ENCODE peak calls at places on chromosomes 11 and 22, in nine cellular contexts. Q is neural progenitor cell, O is GM23338, B is mesendoderm, T is PC-3, V is DND-41, E is MM.1S, W is neuronal stem cell, F is A549. U is an unnamed sample. For H3K4me1, the result is how much of the 10 kb centered on the place peaks cover.

GRCh38 chr11:86775342-86775741 is 25.0 kb upstream of the PRSS23 start:
- DNase-seq in E (no peak), W (no peak), V (no peak), T (no peak), O (no peak), B (no peak), F (no peak), Q (no peak), U (no peak)

GRCh38 chr11:74739546-74740270 is 8.5 kb upstream of the CHRDL2 start:
- DNase-seq in E (peak), V (peak), F (peak), B (peak), Q (peak), O (peak), T (peak), W (no peak), U (no peak)

GRCh38 chr11:126543691-126544090 is 188.2 kb downstream of the ST3GAL4 start:
- DNase-seq in Q (no peak), T (no peak), B (no peak), W (no peak), O (no peak), F (no peak), V (no peak), E (no peak), U (no peak)

GRCh38 chr11:6402561-6402981 is 12.3 kb downstream of the SMPD1 start:
- DNase-seq in W (no peak), F (no peak), V (peak), E (peak), O (no peak), B (no peak), Q (no peak), T (no peak), U (no peak)

GRCh38 chr11:926341-926916 is 759 bp downstream of the AP2A2 start:
- DNase-seq in W (no peak), E (no peak), F (peak), B (peak), O (no peak), V (no peak), Q (peak), T (peak), U (no peak)

GRCh38 chr11:13098890-13099289 is 89.8 kb downstream of the RASSF10 start:
- DNase-seq in O (peak), T (no peak), Q (no peak), E (no peak), F (no peak), B (no peak), V (no peak), W (no peak), U (no peak)

GRCh38 chr11:45171550-45171949 is 25.1 kb downstream of the PRDM11 start:
- DNase-seq in T (no peak), B (no peak), V (no peak), F (no peak), W (no peak), Q (no peak), E (no peak), O (no peak), U (no peak)

GRCh38 chr11:120932305-120932905 is 91.5 kb upstream of the TBCEL start:
- DNase-seq in F (no peak), V (no peak), E (no peak), T (no peak), O (no peak), Q (peak), B (peak), W (no peak), U (no peak)

DNA sequence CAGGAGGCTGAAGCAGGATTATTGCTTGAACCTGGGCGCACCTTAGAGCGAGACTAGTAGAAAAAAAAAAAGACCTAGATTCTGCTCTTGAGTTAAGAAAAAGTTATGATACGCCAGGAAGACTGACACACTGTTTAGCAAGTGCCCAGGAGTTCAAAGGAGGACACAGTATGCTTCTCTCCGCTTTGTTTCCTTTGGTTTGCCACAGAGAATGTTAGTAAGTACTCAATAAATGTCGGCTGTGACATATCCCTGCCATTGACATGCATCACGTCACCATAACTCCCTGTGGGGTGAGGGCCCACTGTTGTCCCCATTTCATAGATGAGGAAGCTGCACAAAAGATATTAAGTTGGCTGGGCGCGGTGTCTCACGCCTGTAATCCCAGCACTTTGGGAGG is 7.1 kb downstream of the SPTBN2 start:
- DNase-seq in B (no peak), O (no peak), T (no peak), V (no peak), W (no peak), Q (no peak), F (no peak), E (no peak), U (no peak)
- H3K4me2 ChIP-seq in B (no peak), O (no peak), T (no peak), V (no peak), W (no peak), Q (no peak), F (no peak), E (no peak), U (no peak)

DNA sequence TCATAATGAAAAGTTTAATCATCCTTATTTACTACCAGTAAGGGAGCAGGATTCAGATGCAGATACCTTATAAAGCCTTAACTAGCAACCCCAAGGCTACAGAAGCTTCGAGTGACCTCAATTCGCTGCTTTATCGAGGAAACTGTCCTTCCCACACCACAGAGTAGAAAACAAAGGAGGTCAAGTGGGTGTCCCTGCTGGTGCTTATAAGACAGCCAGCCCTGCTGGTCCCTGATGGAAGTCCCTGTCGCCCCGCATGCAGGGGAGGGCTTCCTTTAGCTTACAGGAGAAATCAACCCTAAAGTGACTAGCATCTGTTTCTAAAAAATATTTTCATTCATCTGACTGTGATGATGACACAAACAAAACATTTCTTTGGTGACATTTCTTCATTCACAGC is 7.3 kb downstream of the MN1 start:
- DNase-seq in O (peak), T (no peak), Q (peak), W (no peak), F (no peak), E (no peak), V (no peak), B (peak), U (no peak)
- H3K4me1 ChIP-seq in O (half or more), T (under half), Q (half or more), W (under half), F (under half), E (under half), V (under half), B (under half), U (under half)

DNA sequence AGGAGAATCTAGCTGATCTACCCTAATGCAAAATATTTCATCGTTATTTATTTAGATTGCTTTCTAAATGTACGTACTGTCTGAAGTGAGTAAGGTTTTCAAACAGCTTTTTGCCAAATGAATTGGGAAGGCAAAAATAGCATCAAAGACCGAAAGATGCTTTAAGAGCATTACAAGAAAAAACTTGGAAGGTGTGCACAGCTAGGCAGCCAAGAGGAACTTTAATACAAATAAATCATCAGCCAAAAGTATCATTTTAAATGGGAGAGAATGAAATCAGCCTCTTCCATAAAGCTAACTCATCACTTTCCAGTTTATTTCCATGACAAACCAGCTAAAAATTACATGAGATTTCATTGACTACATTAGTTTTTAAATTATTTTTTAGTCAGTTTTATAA is 30.2 kb upstream of the CFAP300 start:
- DNase-seq in F (no peak), Q (no peak), T (no peak), O (no peak), B (no peak), V (no peak), W (no peak), E (no peak), U (no peak)
- H3K4me2 ChIP-seq in F (no peak), Q (no peak), T (no peak), O (no peak), B (no peak), V (no peak), W (no peak), E (no peak), U (no peak)

GRCh38 chr22:36355362-36355761 is 32.4 kb downstream of the MYH9 start:
- DNase-seq in Q (no peak), T (no peak), E (peak), V (no peak), W (no peak), O (no peak), F (no peak), B (no peak), U (no peak)
- H3K4me1 ChIP-seq in Q (under half), T (half or more), E (half or more), V (under half), W (under half), O (half or more), F (half or more), B (under half), U (half or more)

GRCh38 chr22:31747441-31747840 is 2.5 kb downstream of the PRR14L start:
- DNase-seq in Q (peak), B (peak), V (no peak), W (no peak), F (no peak), O (no peak), T (no peak), E (no peak), U (no peak)
- H3K4me2 ChIP-seq in Q (peak), B (no peak), V (peak), W (no peak), F (no peak), O (peak), T (peak), E (no peak), U (no peak)

GRCh38 chr11:96178014-96178745 is 164.8 kb downstream of the MAML2 start:
- DNase-seq in V (no peak), W (no peak), B (no peak), E (no peak), T (no peak), O (no peak), F (no peak), Q (no peak), U (no peak)
- H3K4me1 ChIP-seq in V (under half), W (under half), B (under half), E (under half), T (under half), O (under half), F (under half), Q (under half), U (under half)